ENCODE peak calls at places on chromosomes 1 and 21, in six cellular contexts. L, R, Z, H, W and X are unnamed samples.

GRCh38 chr21:37877171-37877570 is 39.1 kb downstream of the KCNJ6 start:
- DNase-seq in L (no peak), R (peak), Z (no peak), H (no peak), W (no peak), X (no peak)

GRCh38 chr1:24490101-24490781 is 12.4 kb upstream of the RCAN3 start:
- DNase-seq in L (no peak), R (no peak), Z (no peak), H (no peak), W (no peak), X (no peak)

GRCh38 chr1:35369922-35370671 is 101.6 kb downstream of the ZMYM4 start:
- DNase-seq in L (no peak), R (peak), Z (peak), H (no peak), W (peak), X (no peak)

GRCh38 chr1:106080608-106081325 is 975.7 kb upstream of the PRMT6 start:
- DNase-seq in L (no peak), R (no peak), Z (no peak), H (no peak), W (no peak), X (no peak)

GRCh38 chr1:24481843-24482610 is 20.6 kb upstream of the RCAN3 start:
- DNase-seq in L (no peak), R (no peak), Z (no peak), H (no peak), W (no peak), X (no peak)

GRCh38 chr1:67135354-67135753 is 584 bp upstream of the C1orf141 start:
- DNase-seq in L (no peak), R (peak), Z (peak), H (no peak), W (no peak), X (peak)

GRCh38 chr1:26084091-26084561 is 16.7 kb upstream of the TRIM63 start:
- DNase-seq in L (no peak), R (no peak), Z (no peak), H (no peak), W (no peak), X (no peak)

GRCh38 chr21:21148009-21148408 is 149.8 kb downstream of the NCAM2 start:
- DNase-seq in L (no peak), R (no peak), Z (no peak), H (no peak), W (no peak), X (no peak)

GRCh38 chr1:234538930-234539649 is 60.1 kb upstream of the TARBP1 start:
- DNase-seq in L (no peak), R (no peak), Z (no peak), H (no peak), W (no peak), X (peak)

GRCh38 chr1:147618077-147618569 is 52.2 kb downstream of the ACP6 start:
- DNase-seq in L (no peak), R (no peak), Z (no peak), H (no peak), W (no peak), X (no peak)

GRCh38 chr1:39026947-39027507 is 877 bp downstream of the NDUFS5 start:
- DNase-seq in L (no peak), R (no peak), Z (no peak), H (no peak), W (no peak), X (no peak)

GRCh38 chr1:58003059-58003458 is 543.5 kb downstream of the OMA1 start:
- DNase-seq in L (no peak), R (no peak), Z (no peak), H (no peak), W (no peak), X (no peak)

GRCh38 chr1:64877151-64877550 is 89.2 kb downstream of the JAK1 start:
- DNase-seq in L (no peak), R (no peak), Z (no peak), H (no peak), W (no peak), X (no peak)

GRCh38 chr21:41932576-41933258 is 21.1 kb downstream of the C2CD2 start:
- DNase-seq in L (no peak), R (peak), Z (no peak), H (no peak), W (no peak), X (peak)

GRCh38 chr1:78519446-78519845 is 28.7 kb downstream of the PTGFR start:
- DNase-seq in L (no peak), R (peak), Z (no peak), H (no peak), W (no peak), X (no peak)

GRCh38 chr1:14704846-14705245 is 106.4 kb downstream of the KAZN start:
- DNase-seq in L (no peak), R (no peak), Z (no peak), H (no peak), W (no peak), X (peak)

GRCh38 chr1:29597861-29598260 is 361.5 kb downstream of the PTPRU start:
- DNase-seq in L (no peak), R (no peak), Z (no peak), H (no peak), W (no peak), X (no peak)

GRCh38 chr1:94539496-94539895 is 2.1 kb downstream of the F3 start:
- DNase-seq in L (no peak), R (peak), Z (no peak), H (no peak), W (no peak), X (peak)

GRCh38 chr1:172918478-172918877 is 132.3 kb downstream of the TNFSF18 start:
- DNase-seq in L (no peak), R (no peak), Z (no peak), H (no peak), W (no peak), X (no peak)

GRCh38 chr1:201361652-201362504 is 15.6 kb downstream of the TNNT2 start:
- DNase-seq in L (peak), R (peak), Z (no peak), H (no peak), W (peak), X (no peak)

GRCh38 chr1:117014209-117014608 is 12.6 kb downstream of the CD101 start:
- DNase-seq in L (no peak), R (no peak), Z (no peak), H (no peak), W (no peak), X (peak)

GRCh38 chr1:238950786-238951185 is 435.6 kb upstream of the CHRM3 start:
- DNase-seq in L (no peak), R (no peak), Z (no peak), H (no peak), W (no peak), X (no peak)

GRCh38 chr1:231806623-231807470 is 180.3 kb downstream of the DISC1 start:
- DNase-seq in L (peak), R (peak), Z (no peak), H (no peak), W (peak), X (peak)

GRCh38 chr1:72034827-72035226 is 247.5 kb downstream of the NEGR1 start:
- DNase-seq in L (no peak), R (no peak), Z (no peak), H (no peak), W (no peak), X (no peak)

GRCh38 chr1:237701534-237701933 is 189.2 kb downstream of the ZP4 start:
- DNase-seq in L (no peak), R (no peak), Z (no peak), H (no peak), W (no peak), X (no peak)